ENCODE peak calls at places on chromosomes 6 and 20, in ten cellular contexts. S is stimulated activated CD4-positive, alpha-beta T cell treated with anti-CD3 and anti-CD28 coated beads, TNF-alpha, amount 100 ng/mL, for 24 hours; M is T-cell; Y is tibial nerve; G is HCEC 1CT; H is B cell; T is osteocyte; P is C1 segment of cervical spinal cord; D is neural crest cell; B is GM13976. J is an unnamed sample.

GRCh38 chr20:10876558-10876957 is 202.8 kb upstream of the JAG1 start:
- DNase-seq in S (no peak), M (no peak), Y (peak; percentile 45), G (no peak), H (no peak), T (no peak), P (no peak), D (no peak), B (no peak), J (no peak)

GRCh38 chr6:167046861-167047495 is 47.8 kb downstream of the CEP43 start:
- DNase-seq in S (no peak), M (no peak), Y (no peak), G (no peak), H (no peak), T (no peak), P (no peak), D (no peak), B (peak; percentile 36), J (no peak)

GRCh38 chr6:148407372-148407771 is 64.7 kb downstream of the SASH1 start:
- DNase-seq in S (no peak), M (no peak), Y (peak; percentile 64), G (peak; percentile 98), H (no peak), T (no peak), P (no peak), D (no peak), B (no peak), J (no peak)

GRCh38 chr20:38055294-38055693 is 21.7 kb downstream of the RPRD1B start:
- DNase-seq in S (no peak), M (no peak), Y (no peak), G (no peak), H (no peak), T (no peak), P (no peak), D (no peak), B (no peak), J (no peak)

GRCh38 chr20:20286061-20286460 is 81.8 kb upstream of the INSM1 start:
- DNase-seq in S (no peak), M (no peak), Y (no peak), G (no peak), H (no peak), T (no peak), P (no peak), D (no peak), B (no peak), J (no peak)

GRCh38 chr6:72783667-72784066 is 161.8 kb downstream of the KCNQ5 start:
- DNase-seq in S (no peak), M (no peak), Y (no peak), G (no peak), H (no peak), T (no peak), P (no peak), D (no peak), B (no peak), J (no peak)

GRCh38 chr20:44089987-44090674 is 96.9 kb downstream of the JPH2 start:
- DNase-seq in S (no peak), M (no peak), Y (no peak), G (peak; percentile 73), H (no peak), T (no peak), P (no peak), D (peak; percentile 28), B (no peak), J (no peak)

GRCh38 chr6:97203343-97203742 is 79.7 kb downstream of the MMS22L start:
- DNase-seq in S (no peak), M (no peak), Y (no peak), G (peak; percentile 43), H (no peak), T (no peak), P (no peak), D (no peak), B (no peak), J (no peak)

GRCh38 chr20:2688041-2688591 is 4.5 kb upstream of the EBF4 start:
- DNase-seq in S (peak; percentile 76), M (peak; percentile 74), Y (peak; percentile 40), G (peak; percentile 23), H (no peak), T (no peak), P (peak; percentile 45), D (peak; percentile 53), B (peak; percentile 78), J (no peak)

GRCh38 chr6:68637782-68638181 is 2.7 kb downstream of the ADGRB3 start:
- DNase-seq in S (no peak), M (no peak), Y (no peak), G (no peak), H (no peak), T (no peak), P (no peak), D (no peak), B (no peak), J (no peak)

GRCh38 chr6:122770835-122771601 is 8.5 kb upstream of the FABP7 start:
- DNase-seq in S (no peak), M (no peak), Y (no peak), G (no peak), H (no peak), T (no peak), P (no peak), D (no peak), B (no peak), J (no peak)

GRCh38 chr20:31454374-31454773 is 13.9 kb downstream of the DEFB123 start:
- DNase-seq in S (no peak), M (no peak), Y (no peak), G (no peak), H (no peak), T (no peak), P (no peak), D (no peak), B (no peak), J (no peak)

GRCh38 chr6:33897193-33897479 is 93.3 kb upstream of the MLN start:
- DNase-seq in S (no peak), M (no peak), Y (no peak), G (no peak), H (no peak), T (no peak), P (no peak), D (no peak), B (no peak), J (no peak)

GRCh38 chr6:51570168-51570921 is 517.1 kb downstream of the PKHD1 start:
- DNase-seq in S (no peak), M (no peak), Y (no peak), G (no peak), H (no peak), T (no peak), P (no peak), D (no peak), B (no peak), J (no peak)

GRCh38 chr6:139846538-139847321 is 472.3 kb upstream of the CITED2 start:
- DNase-seq in S (no peak), M (no peak), Y (no peak), G (no peak), H (peak; percentile 62), T (no peak), P (no peak), D (no peak), B (no peak), J (no peak)

GRCh38 chr6:163793584-163793983 is 379.1 kb downstream of the QKI start:
- DNase-seq in S (no peak), M (no peak), Y (no peak), G (peak; percentile 69), H (no peak), T (no peak), P (no peak), D (no peak), B (no peak), J (no peak)

GRCh38 chr20:58075980-58076749 is 152.3 kb downstream of the ANKRD60 start:
- DNase-seq in S (no peak), M (no peak), Y (no peak), G (no peak), H (no peak), T (peak; percentile 49), P (no peak), D (no peak), B (no peak), J (no peak)

GRCh38 chr20:16583444-16583843 is 10.2 kb upstream of the KIF16B start:
- DNase-seq in S (no peak), M (no peak), Y (no peak), G (peak; percentile 10), H (no peak), T (no peak), P (no peak), D (no peak), B (no peak), J (no peak)

GRCh38 chr6:108689279-108690161 is 128.8 kb downstream of the FOXO3 start:
- DNase-seq in S (no peak), M (no peak), Y (peak; percentile 81), G (peak; percentile 99), H (no peak), T (peak; percentile 85), P (peak; percentile 45), D (no peak), B (no peak), J (no peak)

GRCh38 chr6:159220093-159220492 is 50.9 kb downstream of the FNDC1 start:
- DNase-seq in S (no peak), M (no peak), Y (no peak), G (no peak), H (no peak), T (no peak), P (no peak), D (no peak), B (no peak), J (no peak)

GRCh38 chr6:118216751-118217150 is 309.7 kb downstream of the SLC35F1 start:
- DNase-seq in S (no peak), M (no peak), Y (no peak), G (no peak), H (no peak), T (no peak), P (no peak), D (no peak), B (no peak), J (no peak)

GRCh38 chr6:157020398-157021266 is 243.5 kb downstream of the ARID1B start:
- DNase-seq in S (no peak), M (peak; percentile 40), Y (peak; percentile 52), G (peak; percentile 68), H (peak; percentile 62), T (peak; percentile 85), P (no peak), D (no peak), B (peak; percentile 86), J (peak; percentile 72)